ENCODE peak calls at places on chromosomes 6 and 20, in five cellular contexts. Q is stomach, K is lower lobe of right lung, N is AG04450, E is astrocyte. R is an unnamed sample.

GRCh38 chr6:30615958-30616810 is 859 bp downstream of the PPP1R10 start:
- DNase-seq in Q (no peak), K (no peak), N (no peak), E (no peak), R (no peak)

GRCh38 chr20:54153041-54153327 is 20.8 kb downstream of the CYP24A1 start:
- DNase-seq in Q (no peak), K (no peak), N (no peak), E (no peak), R (no peak)

GRCh38 chr6:52550014-52550575 is 26.8 kb downstream of the TRAM2 start:
- DNase-seq in Q (no peak), K (no peak), N (no peak), E (peak), R (no peak)

GRCh38 chr20:38117635-38118034 is 47.4 kb downstream of the TGM2 start:
- DNase-seq in Q (no peak), K (no peak), N (no peak), E (peak), R (peak)

GRCh38 chr6:31680226-31680840 is 534 bp downstream of the LY6G5C start:
- DNase-seq in Q (no peak), K (no peak), N (no peak), E (no peak), R (no peak)

GRCh38 chr6:3825851-3826581 is 23.2 kb upstream of the FAM50B start:
- DNase-seq in Q (peak), K (peak), N (peak), E (peak), R (peak)

GRCh38 chr6:43290905-43291355 is 7.1 kb upstream of the SLC22A7 start:
- DNase-seq in Q (no peak), K (no peak), N (no peak), E (no peak), R (no peak)

GRCh38 chr6:23841116-23841515 is 284.9 kb upstream of the NRSN1 start:
- DNase-seq in Q (no peak), K (no peak), N (no peak), E (no peak), R (no peak)

GRCh38 chr6:132950556-132950955 is 136.2 kb downstream of the RPS12 start:
- DNase-seq in Q (no peak), K (no peak), N (no peak), E (no peak), R (no peak)

DNA sequence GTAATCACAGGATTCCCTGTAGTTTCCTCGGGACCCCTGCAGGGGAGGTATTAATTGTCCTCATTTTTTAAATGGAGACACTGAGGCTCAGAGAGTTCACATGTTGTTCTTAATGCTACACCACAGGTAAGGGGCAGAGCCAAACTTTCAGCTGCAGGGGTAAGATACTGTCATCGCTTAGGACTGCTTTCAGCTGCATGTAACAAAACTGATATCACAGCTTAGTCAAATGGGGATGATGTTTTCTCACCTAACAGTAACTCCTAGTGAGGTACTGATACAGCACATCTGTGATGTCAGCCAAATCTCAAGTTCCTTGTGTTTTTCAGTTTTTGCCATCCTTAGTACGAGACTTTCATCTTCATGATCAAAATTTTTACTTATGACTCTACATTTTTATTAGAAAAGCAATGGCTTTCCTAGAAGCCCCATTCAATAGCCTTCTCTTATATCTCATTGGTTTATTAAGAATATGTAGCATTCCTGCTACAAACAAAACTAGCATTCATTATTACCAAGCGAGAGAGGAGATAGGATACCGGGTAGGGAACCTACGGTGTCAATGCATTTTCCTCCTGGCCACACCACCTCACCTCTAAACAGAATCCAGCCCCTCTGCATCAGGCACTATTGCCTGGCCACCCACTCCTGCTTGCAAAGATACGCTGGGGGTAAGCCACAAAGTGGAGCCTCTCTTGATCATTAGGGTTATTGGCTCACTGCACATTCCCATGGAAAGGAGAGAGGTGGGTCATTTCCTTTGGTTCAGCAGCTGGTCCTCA is 557.5 kb downstream of the CD83 start:
- DNase-seq in Q (no peak), K (no peak), N (no peak), E (peak), R (no peak)
- H3K27ac ChIP-seq in Q (no peak), K (no peak), N (no peak), E (no peak), R (peak)

DNA sequence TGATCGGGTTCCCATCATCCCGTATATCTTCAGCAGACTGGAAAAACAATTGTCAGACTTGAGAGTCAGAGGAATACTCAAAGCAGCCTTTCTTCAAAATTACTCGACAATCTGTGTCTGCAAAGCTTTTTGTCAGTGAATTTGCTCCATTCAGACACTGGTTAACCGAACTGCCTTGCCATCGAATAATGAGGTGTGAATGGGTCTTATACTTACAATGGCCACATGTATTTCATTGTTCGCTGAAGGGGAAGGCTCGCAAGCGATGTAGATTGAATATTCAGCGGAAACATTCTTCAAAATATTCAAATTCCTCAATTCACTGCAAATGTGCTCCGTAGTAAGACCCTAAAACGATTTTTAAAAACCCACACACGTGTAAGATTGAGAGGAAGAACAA is 32.9 kb downstream of the JAG1 start:
- DNase-seq in Q (no peak), K (no peak), N (no peak), E (no peak), R (no peak)
- H3K27ac ChIP-seq in Q (peak), K (no peak), N (no peak), E (no peak), R (peak)

GRCh38 chr20:44401052-44401769 is 45.7 kb downstream of the HNF4A start:
- DNase-seq in Q (no peak), K (no peak), N (no peak), E (no peak), R (no peak)
- H3K27ac ChIP-seq in Q (no peak), K (no peak), N (no peak), E (no peak), R (no peak)

DNA sequence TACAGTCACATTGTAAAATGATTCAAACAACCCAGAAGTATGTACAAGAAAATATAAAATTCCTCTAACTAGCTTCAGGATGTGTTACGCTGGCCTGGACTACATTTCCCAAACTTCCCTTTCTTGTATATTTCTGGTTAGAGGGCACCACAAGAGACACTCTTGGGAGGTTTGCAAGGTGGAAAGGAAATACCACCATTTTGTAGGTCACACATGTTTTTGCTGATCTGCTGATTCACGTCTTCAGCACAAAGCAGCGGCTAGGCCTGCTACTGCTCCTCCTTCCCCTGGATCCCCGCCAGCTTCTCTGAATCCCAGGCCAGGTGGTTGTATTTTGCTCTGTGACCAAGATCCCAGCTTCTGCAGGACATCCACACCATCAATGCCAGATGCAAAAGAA is 104.2 kb downstream of the AGPAT4 start:
- DNase-seq in Q (peak), K (no peak), N (no peak), E (peak), R (no peak)
- H3K27ac ChIP-seq in Q (no peak), K (no peak), N (no peak), E (peak), R (peak)

DNA sequence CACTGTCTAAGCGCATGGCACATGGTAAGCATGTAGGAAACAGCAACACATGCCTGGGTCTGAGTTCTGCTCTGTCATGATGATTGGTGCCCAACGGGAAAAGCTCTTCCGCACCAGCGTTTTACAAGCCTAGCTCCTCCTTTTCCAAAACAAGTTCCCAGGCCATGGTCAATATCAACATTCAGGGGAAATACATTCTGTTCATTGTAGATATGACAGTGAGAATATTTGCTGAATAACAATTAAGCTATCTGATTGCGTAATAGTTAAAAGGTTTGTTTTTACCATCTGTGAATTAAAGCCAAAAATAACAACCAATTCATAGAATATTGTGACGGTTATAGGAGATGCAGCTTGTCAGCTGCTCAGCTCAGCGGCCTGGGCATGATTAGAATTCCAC is 404.3 kb upstream of the SLC35B3 start:
- DNase-seq in Q (no peak), K (no peak), N (no peak), E (no peak), R (no peak)
- H3K27ac ChIP-seq in Q (no peak), K (no peak), N (no peak), E (no peak), R (no peak)

DNA sequence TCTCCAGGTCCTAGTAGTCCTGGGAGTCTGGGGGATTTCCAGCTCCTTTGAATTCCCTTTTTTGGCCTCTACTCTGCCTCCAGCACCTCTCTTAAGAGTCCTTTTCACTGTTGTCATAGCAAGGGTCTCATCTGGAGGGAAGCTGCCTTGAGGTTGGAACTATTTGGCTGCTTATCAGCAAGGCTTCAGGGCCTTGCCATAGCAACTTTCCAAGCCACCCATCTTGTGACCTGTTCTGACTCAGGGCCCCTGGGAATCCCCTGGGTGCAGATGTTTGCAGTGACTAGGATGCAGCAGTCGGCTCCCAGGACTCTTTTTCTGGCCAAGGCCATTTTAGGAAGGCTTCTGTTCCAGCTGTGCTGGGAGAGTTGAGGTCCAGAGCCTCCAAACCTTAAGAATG is 12.4 kb downstream of the PKIG start:
- DNase-seq in Q (no peak), K (no peak), N (peak), E (peak), R (no peak)
- H3K27ac ChIP-seq in Q (peak), K (peak), N (peak), E (no peak), R (no peak)

R was measured in epithelial cell of prostate.